ENCODE peak calls at places on chromosomes 6 and 20, in eight cellular contexts. Z is fibroblast of the aortic adventitia, Y is upper lobe of right lung, L is PC-9, P is cardiac muscle cell, S is spleen, K is NB4, A is HCT116. X is an unnamed sample.

GRCh38 chr6:145887969-145888368 is 73.4 kb upstream of the FBXO30 start:
- DNase-seq in Y (no peak), Z (peak), S (no peak), A (no peak), K (peak), P (peak), L (peak), X (peak)

GRCh38 chr20:21100590-21101452 is 5.3 kb downstream of the LINC00237 start:
- DNase-seq in Y (peak), L (no peak), P (peak), S (peak), A (no peak), K (peak), Z (peak), X (no peak)

GRCh38 chr6:19836799-19837510 is at the start of gene ID4:
- DNase-seq in K (no peak), P (peak), Z (peak), Y (peak), L (peak), S (no peak), A (no peak), X (peak)

GRCh38 chr6:148146717-148147116 is 195.9 kb upstream of the SASH1 start:
- DNase-seq in A (peak), K (no peak), P (peak), L (no peak), S (no peak), Y (no peak), Z (peak), X (no peak)

GRCh38 chr20:58921564-58921963 is 59.5 kb upstream of the NELFCD start:
- DNase-seq in Y (no peak), P (no peak), Z (no peak), L (no peak), K (no peak), S (no peak), A (no peak), X (no peak)

GRCh38 chr6:165548450-165548849 is 114.6 kb downstream of the PDE10A start:
- DNase-seq in L (no peak), A (no peak), Y (no peak), K (no peak), P (no peak), S (no peak), Z (no peak), X (no peak)

GRCh38 chr6:10136636-10137035 is 278.2 kb downstream of the TFAP2A start:
- DNase-seq in A (no peak), K (no peak), L (no peak), P (no peak), Y (no peak), Z (no peak), S (no peak), X (no peak)

GRCh38 chr20:60465993-60466682 is 507.9 kb downstream of the CDH26 start:
- DNase-seq in L (no peak), Y (no peak), Z (no peak), K (no peak), P (no peak), S (no peak), A (no peak), X (peak)

GRCh38 chr6:96939019-96939805 is 14.7 kb downstream of the KLHL32 start:
- DNase-seq in L (peak), Y (no peak), K (no peak), P (peak), A (peak), Z (peak), S (no peak), X (peak)

GRCh38 chr20:11247059-11247630 is 573.3 kb upstream of the JAG1 start:
- DNase-seq in S (no peak), Z (no peak), K (no peak), P (no peak), Y (no peak), L (no peak), A (no peak), X (no peak)

GRCh38 chr20:53141651-53142050 is 169.5 kb downstream of the TSHZ2 start:
- DNase-seq in L (no peak), K (no peak), S (no peak), A (no peak), Y (no peak), Z (no peak), P (peak), X (no peak)

GRCh38 chr20:63850689-63851547 is 10.4 kb upstream of the ABHD16B start:
- DNase-seq in A (no peak), P (no peak), Y (no peak), K (peak), Z (no peak), L (no peak), S (no peak), X (no peak)

GRCh38 chr20:39911497-39911896 is 777.5 kb downstream of the MAFB start:
- DNase-seq in L (no peak), K (no peak), P (no peak), A (no peak), Z (no peak), Y (no peak), S (no peak), X (no peak)

DNA sequence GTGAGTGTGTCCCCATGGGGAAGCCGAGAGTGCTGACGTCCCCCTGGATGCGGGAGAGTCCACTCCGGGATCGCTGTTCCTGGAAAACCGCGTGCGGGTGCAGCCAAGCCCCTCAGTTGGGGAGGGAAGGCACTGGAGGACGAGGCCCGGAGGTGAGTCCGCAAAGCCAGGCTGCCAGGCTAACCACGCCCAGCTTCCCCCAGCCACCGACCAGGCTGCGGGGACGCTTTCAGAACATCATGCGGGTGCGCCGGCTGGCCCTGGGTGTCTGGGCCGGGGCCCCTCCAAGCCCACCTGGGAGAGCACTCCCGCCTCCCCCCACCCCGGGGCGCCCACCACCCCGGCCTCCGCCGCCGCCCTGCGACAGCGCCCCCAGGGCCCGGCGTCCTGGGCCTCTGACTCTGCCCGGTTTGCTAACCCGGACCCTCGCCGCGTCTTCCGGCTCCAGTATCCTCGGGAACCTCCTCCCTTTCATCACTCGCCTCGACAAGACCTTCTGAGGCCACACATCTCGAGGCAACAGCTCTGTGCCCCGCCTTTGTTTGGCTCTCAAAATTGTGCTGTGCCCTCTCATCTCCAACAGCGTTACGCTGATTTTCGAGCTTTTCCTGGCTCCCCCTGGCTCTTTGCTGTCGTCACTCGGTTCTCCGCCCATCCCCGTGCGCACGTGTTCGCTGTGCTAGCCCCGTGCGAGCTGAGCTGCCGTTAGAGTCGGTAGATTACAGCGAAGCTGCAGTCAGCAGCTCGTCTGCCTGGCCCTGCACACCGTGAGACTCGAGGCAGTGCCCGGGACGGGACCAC is 47.1 kb upstream of the ENTPD6 start:
- DNase-seq in S (peak), Z (peak), A (no peak), L (no peak), K (no peak), P (peak), Y (no peak), X (peak)
- H3K4me3 ChIP-seq in S (peak), Z (peak), A (no peak), L (no peak), K (no peak), P (no peak), Y (peak), X (peak)

DNA sequence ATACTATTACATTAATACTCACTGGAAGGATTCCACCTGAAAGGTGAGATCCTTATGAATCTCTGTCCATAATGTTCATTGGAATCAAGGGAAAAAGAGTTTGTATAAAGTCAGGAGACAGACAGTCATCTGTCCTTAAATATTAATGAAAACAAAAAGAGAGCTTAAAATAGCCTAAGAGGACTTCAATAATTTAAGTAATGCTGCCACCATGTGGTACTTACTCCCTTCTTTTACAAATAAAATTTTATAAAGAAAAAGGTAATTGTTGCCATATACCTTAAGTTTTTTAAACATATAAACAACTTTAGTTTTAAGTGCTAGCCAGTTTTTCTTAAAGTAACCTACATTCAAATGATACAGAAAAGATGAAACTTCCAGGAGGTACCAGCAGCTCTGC is 5.1 kb downstream of the BLOC1S5 start:
- DNase-seq in P (peak), Y (no peak), A (no peak), S (no peak), K (peak), Z (peak), L (no peak), X (peak)
- TF ChIP-seq CTCF in P (peak), Y (peak), A (peak), S (no peak), K (no peak), Z (peak), L (peak), X (peak)

GRCh38 chr6:35079311-35080000 is 61.7 kb downstream of the TCP11 start:
- DNase-seq in Y (peak), Z (no peak), A (no peak), S (peak), L (no peak), P (no peak), K (no peak), X (no peak)

GRCh38 chr6:35080016-35080680 is 61.0 kb downstream of the TCP11 start:
- DNase-seq in P (no peak), Y (peak), S (peak), Z (no peak), K (no peak), L (no peak), A (no peak), X (no peak)

GRCh38 chr6:35081426-35081851 is 59.7 kb downstream of the TCP11 start:
- DNase-seq in Z (no peak), S (peak), K (peak), P (no peak), A (no peak), Y (peak), L (no peak), X (no peak)

GRCh38 chr6:35082046-35082732 is 59.0 kb downstream of the TCP11 start:
- DNase-seq in Z (no peak), S (peak), L (no peak), Y (peak), K (peak), P (no peak), A (no peak), X (no peak)

DNA sequence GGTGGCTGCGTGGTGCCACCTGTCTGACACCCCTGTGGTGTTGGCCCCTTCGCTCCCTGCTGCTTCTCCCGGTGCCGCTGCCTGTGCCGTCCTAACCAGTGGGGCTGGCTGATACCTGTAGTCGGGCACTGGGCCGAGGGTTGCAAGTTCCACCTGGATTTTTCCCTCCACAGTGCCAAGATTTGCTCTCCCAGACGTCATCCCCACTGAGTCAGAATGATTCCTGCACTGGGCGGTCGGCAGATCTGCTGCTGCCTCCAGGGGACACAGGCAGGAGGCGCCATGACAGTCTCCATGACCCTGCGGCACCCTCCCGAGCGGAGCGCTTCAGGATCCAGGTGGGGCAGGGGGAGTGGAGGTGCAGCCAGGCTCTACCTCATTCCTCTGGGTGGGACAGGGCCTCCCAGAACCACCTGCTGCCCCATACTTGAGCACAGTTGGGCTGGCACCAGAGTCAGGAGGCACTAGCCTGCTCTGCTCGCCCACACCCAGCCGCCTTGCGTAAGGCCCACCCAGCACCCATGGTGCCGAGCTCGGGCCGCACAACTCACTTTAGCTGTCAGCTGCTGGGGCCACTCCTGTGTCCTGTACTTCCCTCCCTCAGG is 60.2 kb downstream of the TCP11 start:
- DNase-seq in K (no peak), A (no peak), P (no peak), Y (peak), L (no peak), S (peak), Z (no peak), X (no peak)
- H3K4me3 ChIP-seq in K (peak), A (no peak), P (no peak), Y (no peak), L (no peak), S (no peak), Z (no peak), X (no peak)

GRCh38 chr6:6943411-6943810 is 164.3 kb upstream of the RREB1 start:
- DNase-seq in K (peak), A (no peak), L (no peak), P (no peak), Y (no peak), Z (no peak), S (no peak), X (no peak)
- TF ChIP-seq CTCF in K (no peak), A (no peak), L (no peak), P (no peak), Y (no peak), Z (no peak), S (no peak), X (no peak)

GRCh38 chr6:37174196-37174514 is 4.2 kb downstream of the PIM1 start:
- DNase-seq in A (no peak), P (no peak), L (no peak), S (no peak), Z (no peak), Y (no peak), K (no peak), X (no peak)

GRCh38 chr6:37174515-37175331 is 4.8 kb downstream of the PIM1 start:
- DNase-seq in P (no peak), Y (no peak), Z (no peak), L (no peak), K (no peak), S (no peak), A (no peak), X (no peak)

GRCh38 chr6:37171970-37172812 is 2.2 kb downstream of the PIM1 start:
- DNase-seq in P (peak), A (peak), Y (peak), K (peak), S (peak), L (peak), Z (peak), X (peak)

GRCh38 chr6:37173573-37174195 is 3.7 kb downstream of the PIM1 start:
- DNase-seq in A (no peak), L (no peak), P (peak), Y (no peak), S (peak), Z (no peak), K (no peak), X (peak)

GRCh38 chr6:37172991-37173572 is 3.1 kb downstream of the PIM1 start:
- DNase-seq in S (no peak), L (no peak), A (no peak), K (no peak), Y (no peak), Z (no peak), P (no peak), X (no peak)
- H3K4me3 ChIP-seq in S (peak), L (peak), A (no peak), K (no peak), Y (peak), Z (peak), P (no peak), X (no peak)

DNA sequence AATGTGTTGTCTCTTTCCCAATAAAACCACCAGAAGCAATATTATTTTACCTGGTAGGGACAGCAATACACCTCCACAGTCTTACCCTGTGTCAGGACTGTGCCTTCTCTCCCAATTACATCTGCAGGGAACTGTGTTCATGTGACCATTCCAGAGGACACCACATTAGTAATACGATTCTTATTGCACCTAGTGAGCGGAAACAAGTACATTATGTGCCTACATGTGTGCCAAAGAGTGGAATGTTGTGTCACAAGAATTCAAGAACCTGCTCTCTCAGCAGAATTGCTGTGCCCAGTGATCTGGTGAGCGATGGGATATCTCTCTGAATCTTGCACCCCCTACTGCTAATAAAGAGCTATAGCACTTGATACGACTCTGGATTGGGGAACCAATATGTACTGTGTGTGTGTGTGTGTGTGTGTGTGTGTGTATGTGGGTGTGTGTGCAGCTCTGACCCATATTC is 57.4 kb upstream of the FOXC1 start:
- DNase-seq in S (no peak), A (peak), Y (no peak), P (peak), K (peak), L (no peak), Z (peak), X (peak)
- TF ChIP-seq CTCF in S (no peak), A (peak), Y (peak), P (peak), K (peak), L (no peak), Z (peak), X (peak)

GRCh38 chr6:47106216-47106615 is 64.1 kb upstream of the ADGRF1 start:
- DNase-seq in S (no peak), L (no peak), A (no peak), P (no peak), K (no peak), Z (no peak), Y (no peak), X (no peak)
- H3K4me3 ChIP-seq in S (no peak), L (peak), A (no peak), P (no peak), K (no peak), Z (no peak), Y (no peak), X (no peak)

GRCh38 chr6:36605560-36606391 is 11.6 kb downstream of the SRSF3 start:
- DNase-seq in A (no peak), S (no peak), Z (peak), L (no peak), K (no peak), Y (no peak), P (peak), X (peak)
- TF ChIP-seq CTCF in A (peak), S (no peak), Z (no peak), L (no peak), K (no peak), Y (no peak), P (peak), X (peak)

X was measured in fibroblast of mammary gland.